ENCODE peak calls at places on chromosomes 6 and 20, in five cellular contexts. F is RWPE1, H is mucosa of gallbladder, S is NCI-H2081 treated with DMSO at 0.1 percent for 48 hours, J is COR-L47. X is an unnamed sample.

GRCh38 chr20:10774357-10774943 is 100.7 kb upstream of the JAG1 start:
- DNase-seq in H (no peak), F (no peak), J (no peak), S (no peak), X (no peak)

GRCh38 chr6:165846123-165846966 is 183.3 kb upstream of the PDE10A start:
- DNase-seq in S (no peak), F (no peak), J (peak; percentile 20), H (peak; percentile 52), X (no peak)

GRCh38 chr6:3109755-3110154 is 8.8 kb upstream of the BPHL start:
- DNase-seq in F (no peak), S (no peak), H (no peak), J (no peak), X (peak; percentile 70)

GRCh38 chr6:152232494-152233151 is 404.5 kb downstream of the SYNE1 start:
- DNase-seq in H (no peak), S (no peak), J (no peak), F (no peak), X (no peak)

GRCh38 chr6:129507059-129507807 is 202.7 kb downstream of the ARHGAP18 start:
- DNase-seq in F (peak; percentile 38), J (no peak), S (no peak), H (no peak), X (peak; percentile 69)

GRCh38 chr6:108521616-108522107 is 39.1 kb upstream of the FOXO3 start:
- DNase-seq in J (no peak), H (no peak), S (no peak), F (no peak), X (no peak)

GRCh38 chr6:94238868-94239267 is 819.5 kb upstream of the EPHA7 start:
- DNase-seq in F (no peak), J (no peak), S (no peak), H (no peak), X (no peak)

GRCh38 chr6:138659998-138660397 is 113.6 kb upstream of the CCDC28A start:
- DNase-seq in S (no peak), F (no peak), J (no peak), H (no peak), X (no peak)

GRCh38 chr6:14037402-14038277 is 79.9 kb upstream of the CD83 start:
- DNase-seq in F (no peak), J (no peak), H (no peak), S (no peak), X (no peak)

GRCh38 chr20:33211817-33212424 is 5.2 kb upstream of the BPIFA3 start:
- DNase-seq in S (no peak), F (peak; percentile 85), H (peak; percentile 42), J (peak; percentile 60), X (peak; percentile 29)

GRCh38 chr6:170024940-170025339 is 265.9 kb downstream of the DLL1 start:
- DNase-seq in J (no peak), F (no peak), S (no peak), H (peak; percentile 84), X (no peak)

GRCh38 chr6:136180729-136181128 is 69.4 kb downstream of the MTFR2 start:
- DNase-seq in J (no peak), H (no peak), S (no peak), F (no peak), X (no peak)

GRCh38 chr6:28725890-28726348 is 197.9 kb downstream of the TRIM27 start:
- DNase-seq in S (no peak), J (no peak), H (no peak), F (no peak), X (no peak)

GRCh38 chr20:2865630-2866029 is 7.7 kb upstream of the PTPRA start:
- DNase-seq in F (no peak), S (no peak), H (no peak), J (no peak), X (no peak)

GRCh38 chr20:14878676-14879019 is 541.2 kb upstream of the FLRT3 start:
- DNase-seq in F (no peak), J (no peak), S (no peak), H (no peak), X (no peak)

GRCh38 chr20:33893314-33893713 is 82.2 kb downstream of the CHMP4B start:
- DNase-seq in S (no peak), H (no peak), F (no peak), J (no peak), X (peak; percentile 3)

GRCh38 chr20:57655812-57656161 is 35.6 kb upstream of the ZBP1 start:
- DNase-seq in J (no peak), F (no peak), H (no peak), S (no peak), X (no peak)

GRCh38 chr6:116399287-116399686 is 28.5 kb downstream of the DSE start:
- DNase-seq in S (no peak), J (no peak), F (no peak), H (no peak), X (no peak)

GRCh38 chr6:37099442-37099841 is 70.5 kb upstream of the PIM1 start:
- DNase-seq in J (no peak), S (no peak), H (no peak), F (no peak), X (no peak)

GRCh38 chr6:150695652-150696051 is 96.0 kb downstream of the PLEKHG1 start:
- DNase-seq in S (no peak), F (no peak), J (no peak), H (no peak), X (no peak)

GRCh38 chr20:47346172-47346571 is 10.3 kb downstream of the ZMYND8 start:
- DNase-seq in J (no peak), F (no peak), H (no peak), S (no peak), X (no peak)

GRCh38 chr6:21507811-21508210 is 85.7 kb upstream of the SOX4 start:
- DNase-seq in S (no peak), H (no peak), F (no peak), J (no peak), X (peak; percentile 92)